ENCODE peak calls at places on chromosomes 5 and 9, in ten cellular contexts. B is Peyer's patch; V is germinal center; I is NCI-H1092 treated with DMSO at 0.1 percent for 48 hours; W is brain microvascular endothelial cell; D is GM12864; A is activated effector memory CD4-positive, alpha-beta T cell treated with Interleukin-2 at 50 U/mL for 16 hours; E is amygdala; P is lower leg skin; J is NCI-H748 treated with DMSO at 0.1 percent for 48 hours. S is an unnamed sample.

GRCh38 chr5:173452098-173452497 is 123.9 kb upstream of the STC2 start:
- DNase-seq in V (no peak), D (no peak), B (no peak), I (no peak), E (no peak), P (peak; percentile 35), W (peak; percentile 64), J (no peak), A (no peak), S (no peak)

GRCh38 chr5:82312373-82312856 is 34.3 kb upstream of the RPS23 start:
- DNase-seq in I (peak; percentile 34), W (peak; percentile 79), J (peak; percentile 68), P (peak; percentile 59), A (no peak), D (no peak), E (peak; percentile 15), V (peak; percentile 15), B (peak; percentile 77), S (peak; percentile 25)

GRCh38 chr5:65034782-65035181 is 266.1 kb downstream of the CWC27 start:
- DNase-seq in E (no peak), W (no peak), V (peak; percentile 10), A (no peak), B (peak; percentile 52), I (peak; percentile 35), P (no peak), D (no peak), J (no peak), S (no peak)

GRCh38 chr5:82467006-82467561 is 188.9 kb upstream of the RPS23 start:
- DNase-seq in V (no peak), A (no peak), P (no peak), W (peak; percentile 56), I (no peak), D (no peak), J (no peak), B (no peak), E (no peak), S (no peak)

GRCh38 chr5:102668220-102668930 is 86.7 kb upstream of the PAM start:
- DNase-seq in E (no peak), A (no peak), B (no peak), P (no peak), J (peak; percentile 70), W (no peak), V (no peak), I (peak; percentile 80), D (no peak), S (no peak)

GRCh38 chr9:89000281-89000875 is 9.1 kb downstream of the S1PR3 start:
- DNase-seq in I (no peak), P (no peak), J (no peak), V (no peak), W (no peak), D (no peak), E (no peak), A (no peak), B (no peak), S (no peak)

GRCh38 chr5:170357853-170358497 is 31.2 kb downstream of the KCNMB1 start:
- DNase-seq in P (peak; percentile 69), B (peak; percentile 64), W (no peak), A (no peak), E (no peak), V (peak; percentile 14), D (no peak), I (no peak), J (no peak), S (peak; percentile 57)

GRCh38 chr5:38673671-38674071 is 117.2 kb upstream of the LIFR start:
- DNase-seq in J (no peak), E (no peak), D (no peak), I (no peak), A (no peak), B (no peak), P (no peak), W (no peak), V (no peak), S (no peak)

GRCh38 chr5:59236996-59237395 is 654.1 kb downstream of the RAB3C start:
- DNase-seq in B (no peak), P (no peak), V (no peak), I (no peak), D (no peak), J (no peak), A (no peak), E (no peak), W (peak; percentile 29), S (no peak)

GRCh38 chr9:76365028-76365427 is 29.2 kb downstream of the RFK start:
- DNase-seq in I (no peak), D (no peak), V (no peak), W (peak; percentile 28), B (no peak), E (no peak), J (no peak), A (no peak), P (no peak), S (no peak)

GRCh38 chr5:175494271-175495183 is 16.2 kb downstream of the SFXN1 start:
- DNase-seq in B (no peak), V (no peak), P (no peak), W (peak; percentile 27), I (no peak), E (no peak), J (no peak), D (no peak), A (no peak), S (no peak)

GRCh38 chr5:157362982-157363381 is 97.0 kb upstream of the NIPAL4 start:
- DNase-seq in A (no peak), I (no peak), W (no peak), D (no peak), J (no peak), V (no peak), E (no peak), B (no peak), P (no peak), S (no peak)

GRCh38 chr9:111187376-111187775 is 142.6 kb downstream of the OR2K2 start:
- DNase-seq in E (no peak), I (no peak), J (no peak), V (no peak), B (no peak), A (no peak), D (no peak), W (no peak), P (no peak), S (no peak)

GRCh38 chr9:12813960-12814876 is 39.4 kb downstream of the LURAP1L start:
- DNase-seq in P (peak; percentile 79), I (peak; percentile 92), E (no peak), J (peak; percentile 85), D (no peak), W (peak; percentile 99), A (no peak), B (peak; percentile 81), V (no peak), S (no peak)

GRCh38 chr5:179869101-179869500 is 10.5 kb upstream of the MRNIP start:
- DNase-seq in I (no peak), B (no peak), A (no peak), D (no peak), V (no peak), W (no peak), J (no peak), E (no peak), P (no peak), S (no peak)

GRCh38 chr5:65873181-65873580 is 53.2 kb upstream of the ERBIN start:
- DNase-seq in P (no peak), D (no peak), B (no peak), I (no peak), A (no peak), E (no peak), W (peak; percentile 41), V (no peak), J (no peak), S (no peak)

S was measured in substantia nigra.